ENCODE peak calls at places on chromosomes 5 and 9, in six cellular contexts. S, W, L, Z, M and Q are unnamed samples.

GRCh38 chr9:85914108-85914507 is 26.8 kb upstream of the NAA35 start:
- DNase-seq in W (peak; percentile 1), M (no peak), L (no peak), Z (no peak), S (no peak), Q (no peak)

GRCh38 chr9:134320916-134321570 is 5.2 kb upstream of the RXRA start:
- DNase-seq in M (no peak), L (no peak), W (no peak), S (no peak), Z (peak; percentile 11), Q (no peak)

GRCh38 chr5:122849746-122850145 is 4.3 kb downstream of the SNX24 start:
- DNase-seq in L (no peak), M (peak; percentile 25), W (no peak), Z (no peak), S (no peak), Q (no peak)

GRCh38 chr5:112604741-112605390 is 132.8 kb upstream of the APC start:
- DNase-seq in S (peak; percentile 5), L (no peak), Z (no peak), M (no peak), W (no peak), Q (no peak)

GRCh38 chr9:98318834-98319478 is 63.5 kb upstream of the TBC1D2 start:
- DNase-seq in Z (no peak), W (peak; percentile 50), S (no peak), M (peak; percentile 76), L (no peak), Q (peak; percentile 53)

GRCh38 chr9:133339641-133340040 is 3.7 kb upstream of the SURF6 start:
- DNase-seq in Z (no peak), M (no peak), L (no peak), S (no peak), W (no peak), Q (no peak)

GRCh38 chr5:159955056-159955624 is 38.9 kb downstream of the ADRA1B start:
- DNase-seq in W (no peak), Z (no peak), S (no peak), M (no peak), L (no peak), Q (no peak)

GRCh38 chr5:159202151-159202550 is 7.2 kb downstream of the RNF145 start:
- DNase-seq in Z (no peak), M (peak; percentile 62), S (no peak), W (no peak), L (no peak), Q (peak; percentile 56)

GRCh38 chr5:87210743-87211142 is 56.9 kb upstream of the RASA1 start:
- DNase-seq in W (peak; percentile 21), M (no peak), Z (no peak), S (no peak), L (no peak), Q (no peak)

GRCh38 chr9:97759611-97760288 is 62.6 kb upstream of the XPA start:
- DNase-seq in W (no peak), Z (no peak), L (no peak), S (no peak), M (no peak), Q (no peak)

GRCh38 chr5:79962580-79963222 is 28.4 kb downstream of the MTX3 start:
- DNase-seq in W (peak; percentile 8), S (peak; percentile 38), Z (no peak), M (no peak), L (no peak), Q (no peak)

GRCh38 chr5:154514331-154514730 is 36.3 kb upstream of the HAND1 start:
- DNase-seq in Z (no peak), W (no peak), S (no peak), L (no peak), M (no peak), Q (no peak)

GRCh38 chr9:16236326-16236725 is 634.1 kb downstream of the BNC2 start:
- DNase-seq in S (no peak), W (peak; percentile 46), M (peak; percentile 97), L (no peak), Z (no peak), Q (peak; percentile 88)

GRCh38 chr5:177509361-177509951 is at the start of gene DOK3:
- DNase-seq in Z (no peak), W (no peak), M (no peak), L (no peak), S (no peak), Q (no peak)
- H3K4me3 ChIP-seq in Z (peak within 1 kb of the TSS; percentile 40), W (no peak within 1 kb of the TSS), M (no peak within 1 kb of the TSS), L (no peak within 1 kb of the TSS), S (no peak within 1 kb of the TSS), Q (no peak within 1 kb of the TSS)

GRCh38 chr5:149988126-149988525 is 12.3 kb downstream of the TIGD6 start:
- DNase-seq in S (no peak), W (no peak), Z (no peak), M (no peak), L (no peak), Q (no peak)
- H3K4me3 ChIP-seq in S (no peak overlapping the region), W (no peak overlapping the region), Z (no peak overlapping the region), M (no peak overlapping the region), L (no peak overlapping the region), Q (no peak overlapping the region)

GRCh38 chr9:21966140-21966851 is 27.9 kb downstream of the CDKN2A start:
- DNase-seq in M (no peak), S (no peak), W (no peak), Z (no peak), L (no peak), Q (no peak)
- H3K4me3 ChIP-seq in M (no peak overlapping the region), S (no peak overlapping the region), W (no peak overlapping the region), Z (no peak overlapping the region), L (no peak overlapping the region), Q (no peak overlapping the region)

GRCh38 chr9:76161103-76161502 is 233.1 kb downstream of the RFK start:
- DNase-seq in W (peak; percentile 12), S (no peak), M (no peak), L (no peak), Z (no peak), Q (no peak)
- H3K4me3 ChIP-seq in W (no peak overlapping the region), S (no peak overlapping the region), M (no peak overlapping the region), L (no peak overlapping the region), Z (no peak overlapping the region), Q (no peak overlapping the region)

GRCh38 chr5:27474054-27474323 is 435.6 kb upstream of the CDH9 start:
- DNase-seq in M (peak; percentile 8), L (no peak), W (no peak), Z (no peak), S (no peak), Q (no peak)

GRCh38 chr5:27473300-27474053 is 435.1 kb upstream of the CDH9 start:
- DNase-seq in L (no peak), Z (no peak), S (peak; percentile 18), M (no peak), W (no peak), Q (no peak)

GRCh38 chr5:27472000-27472763 is 433.8 kb upstream of the CDH9 start:
- DNase-seq in L (no peak), Z (no peak), S (peak; percentile 56), M (peak; percentile 40), W (peak; percentile 2), Q (peak; percentile 43)

GRCh38 chr5:27474395-27474794 is 436.0 kb upstream of the CDH9 start:
- DNase-seq in W (no peak), M (no peak), S (no peak), Z (no peak), L (no peak), Q (peak; percentile 0)

GRCh38 chr5:27472875-27473274 is 434.5 kb upstream of the CDH9 start:
- DNase-seq in L (no peak), S (no peak), Z (no peak), W (no peak), M (no peak), Q (no peak)
- H3K4me3 ChIP-seq in L (no peak overlapping the region), S (peak overlapping the region; percentile 33), Z (no peak overlapping the region), W (no peak overlapping the region), M (no peak overlapping the region), Q (no peak overlapping the region)

GRCh38 chr5:142289708-142290573 is 34.9 kb downstream of the SPRY4 start:
- DNase-seq in L (no peak), S (no peak), W (no peak), M (no peak), Z (no peak), Q (no peak)
- H3K4me3 ChIP-seq in L (no peak overlapping the region), S (no peak overlapping the region), W (no peak overlapping the region), M (no peak overlapping the region), Z (no peak overlapping the region), Q (no peak overlapping the region)

DNA sequence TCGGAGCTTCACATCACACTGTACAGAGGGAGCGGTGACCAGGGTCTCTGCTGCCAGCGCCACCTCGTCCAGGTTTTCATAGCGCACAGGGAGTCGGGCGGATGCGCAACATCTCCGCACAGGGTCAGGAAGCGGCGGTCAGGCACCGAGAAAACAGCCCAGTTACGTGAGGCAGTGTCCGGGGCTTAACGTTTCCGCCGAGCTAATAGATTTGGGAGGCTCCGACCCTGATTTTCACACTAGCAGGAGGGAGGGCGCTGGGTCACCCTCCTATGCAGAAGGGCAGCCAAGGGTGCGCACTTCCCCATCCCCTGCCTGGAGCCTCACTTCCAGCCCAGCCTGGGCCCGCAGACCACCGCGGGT is 13.7 kb downstream of the BTNL9 start:
- DNase-seq in M (no peak), L (no peak), Z (no peak), S (no peak), W (no peak), Q (no peak)
- H3K4me3 ChIP-seq in M (no peak overlapping the region), L (peak overlapping the region; percentile 40), Z (peak overlapping the region; percentile 68), S (no peak overlapping the region), W (peak overlapping the region; percentile 10), Q (no peak overlapping the region)

GRCh38 chr5:52920929-52921328 is 68.2 kb upstream of the ITGA2 start:
- DNase-seq in Z (no peak), W (peak; percentile 25), L (no peak), M (peak; percentile 26), S (no peak), Q (peak; percentile 35)

GRCh38 chr5:52915176-52915875 is 73.8 kb upstream of the ITGA2 start:
- DNase-seq in Z (peak; percentile 16), S (peak; percentile 65), L (peak; percentile 61), W (peak; percentile 87), M (peak; percentile 85), Q (peak; percentile 86)
- H3K4me3 ChIP-seq in Z (no peak overlapping the region), S (peak overlapping the region; percentile 36), L (no peak overlapping the region), W (peak overlapping the region; percentile 36), M (peak overlapping the region; percentile 47), Q (no peak overlapping the region)